ENCODE peak calls at places on chromosomes 1 and 21, in five cellular contexts. One of them, this sample, is unnamed.
A peak's percentile ranks its signal among the peaks of the same experiment; 100 is the strongest.

GRCh38 chr1:155847823-155848529 is 9.0 kb downstream of the GON4L start:
- DNase-seq in sciatic nerve: no peak
- DNase-seq in EH: peak; percentile 31
- DNase-seq in skeletal muscle cell: no peak
- DNase-seq in Right ventricle myocardium inferior: no peak
- DNase-seq in this sample: no peak

GRCh38 chr1:50147451-50147850 is 38.7 kb downstream of the ELAVL4 start:
- DNase-seq in sciatic nerve: no peak
- DNase-seq in Right ventricle myocardium inferior: no peak
- DNase-seq in skeletal muscle cell: no peak
- DNase-seq in EH: no peak
- DNase-seq in this sample: no peak

GRCh38 chr1:46622341-46622740 is 5.7 kb upstream of the MOB3C start:
- DNase-seq in EH: peak; percentile 85
- DNase-seq in sciatic nerve: no peak
- DNase-seq in Right ventricle myocardium inferior: no peak
- DNase-seq in skeletal muscle cell: no peak
- DNase-seq in this sample: peak; percentile 26

GRCh38 chr21:44920694-44921604 is at the start of gene ITGB2:
- DNase-seq in EH: no peak
- DNase-seq in Right ventricle myocardium inferior: peak; percentile 92
- DNase-seq in skeletal muscle cell: no peak
- DNase-seq in sciatic nerve: no peak
- DNase-seq in this sample: no peak

GRCh38 chr1:14735861-14736260 is 137.4 kb downstream of the KAZN start:
- DNase-seq in EH: no peak
- DNase-seq in Right ventricle myocardium inferior: no peak
- DNase-seq in sciatic nerve: no peak
- DNase-seq in skeletal muscle cell: no peak
- DNase-seq in this sample: no peak

GRCh38 chr1:39105061-39105840 is 79.1 kb downstream of the NDUFS5 start:
- DNase-seq in sciatic nerve: peak; percentile 84
- DNase-seq in skeletal muscle cell: no peak
- DNase-seq in Right ventricle myocardium inferior: peak; percentile 86
- DNase-seq in EH: peak; percentile 75
- DNase-seq in this sample: peak; percentile 89

GRCh38 chr1:155499953-155500621 is 62.5 kb downstream of the ASH1L start:
- DNase-seq in sciatic nerve: no peak
- DNase-seq in EH: peak; percentile 44
- DNase-seq in skeletal muscle cell: peak; percentile 15
- DNase-seq in Right ventricle myocardium inferior: no peak
- DNase-seq in this sample: peak; percentile 44

GRCh38 chr1:25030674-25031589 is 100.9 kb upstream of the RUNX3 start:
- DNase-seq in Right ventricle myocardium inferior: no peak
- DNase-seq in skeletal muscle cell: no peak
- DNase-seq in EH: peak; percentile 67
- DNase-seq in sciatic nerve: no peak
- DNase-seq in this sample: no peak

GRCh38 chr1:43199093-43199726 is 27.1 kb downstream of the CFAP57 start:
- DNase-seq in skeletal muscle cell: no peak
- DNase-seq in sciatic nerve: no peak
- DNase-seq in Right ventricle myocardium inferior: no peak
- DNase-seq in EH: no peak
- DNase-seq in this sample: no peak

GRCh38 chr1:75471245-75471644 is 139.7 kb downstream of the SLC44A5 start:
- DNase-seq in Right ventricle myocardium inferior: no peak
- DNase-seq in skeletal muscle cell: no peak
- DNase-seq in EH: no peak
- DNase-seq in sciatic nerve: no peak
- DNase-seq in this sample: no peak

GRCh38 chr21:37538971-37539590 is 172.5 kb downstream of the DYRK1A start:
- DNase-seq in sciatic nerve: no peak
- DNase-seq in EH: peak; percentile 56
- DNase-seq in Right ventricle myocardium inferior: no peak
- DNase-seq in skeletal muscle cell: no peak
- DNase-seq in this sample: no peak

GRCh38 chr1:159991513-159991912 is 37.5 kb upstream of the SLAMF9 start:
- DNase-seq in EH: peak; percentile 18
- DNase-seq in Right ventricle myocardium inferior: no peak
- DNase-seq in skeletal muscle cell: no peak
- DNase-seq in sciatic nerve: no peak
- DNase-seq in this sample: peak; percentile 41

This sample was measured in adipocyte.